ENCODE peak calls at places on chromosomes 13 and 19, in four cellular contexts. One of them, this sample, is unnamed.

GRCh38 chr13:111911754-111912452 is 155.0 kb upstream of the SOX1 start:
- DNase-seq in H9: peak
- DNase-seq in IMR-90: no peak
- DNase-seq in H1: peak
- DNase-seq in this sample: no peak

GRCh38 chr13:43797154-43797553 is 10.4 kb upstream of the ENOX1 start:
- DNase-seq in H9: no peak
- DNase-seq in IMR-90: no peak
- DNase-seq in H1: no peak
- DNase-seq in this sample: no peak

GRCh38 chr19:290539-291521 is at the start of gene PLPP2:
- DNase-seq in H9: peak
- DNase-seq in IMR-90: no peak
- DNase-seq in H1: peak
- DNase-seq in this sample: no peak

GRCh38 chr13:80342541-80343371 is 1.8 kb upstream of the SPRY2 start:
- DNase-seq in H9: peak
- DNase-seq in IMR-90: peak
- DNase-seq in H1: peak
- DNase-seq in this sample: peak

GRCh38 chr19:14442904-14443631 is 10.0 kb downstream of the PKN1 start:
- DNase-seq in H9: no peak
- DNase-seq in IMR-90: no peak
- DNase-seq in H1: no peak
- DNase-seq in this sample: no peak

GRCh38 chr19:506404-507285 is 652 bp upstream of the TPGS1 start:
- DNase-seq in H9: peak
- DNase-seq in IMR-90: peak
- DNase-seq in H1: peak
- DNase-seq in this sample: no peak

GRCh38 chr13:27919934-27920676 is at the start of gene PDX1:
- DNase-seq in H9: peak
- DNase-seq in IMR-90: no peak
- DNase-seq in H1: peak
- DNase-seq in this sample: peak

GRCh38 chr19:47991191-47991808 is 670 bp downstream of the BSPH1 start:
- DNase-seq in H9: no peak
- DNase-seq in IMR-90: no peak
- DNase-seq in H1: no peak
- DNase-seq in this sample: no peak

GRCh38 chr19:7507884-7508283 is 8.0 kb upstream of the ZNF358 start:
- DNase-seq in H9: peak
- DNase-seq in IMR-90: peak
- DNase-seq in H1: peak
- DNase-seq in this sample: no peak

GRCh38 chr13:60482012-60482411 is 85.0 kb downstream of the TDRD3 start:
- DNase-seq in H9: no peak
- DNase-seq in IMR-90: peak
- DNase-seq in H1: no peak
- DNase-seq in this sample: no peak

GRCh38 chr19:5997371-5997770 is 19.4 kb upstream of the RANBP3 start:
- DNase-seq in H9: peak
- DNase-seq in IMR-90: no peak
- DNase-seq in H1: peak
- DNase-seq in this sample: no peak

GRCh38 chr13:85993567-85993966 is 194.3 kb upstream of the SLITRK6 start:
- DNase-seq in H9: no peak
- DNase-seq in IMR-90: no peak
- DNase-seq in H1: no peak
- DNase-seq in this sample: no peak

GRCh38 chr13:89749888-89750287 is 1597.6 kb upstream of the MIR17HG start:
- DNase-seq in H9: no peak
- DNase-seq in IMR-90: no peak
- DNase-seq in H1: no peak
- DNase-seq in this sample: no peak

GRCh38 chr13:89751537-89751936 is 1596.0 kb upstream of the MIR17HG start:
- DNase-seq in H9: no peak
- DNase-seq in IMR-90: no peak
- DNase-seq in H1: no peak
- DNase-seq in this sample: no peak

GRCh38 chr13:89748716-89749115 is 1598.8 kb upstream of the MIR17HG start:
- DNase-seq in H9: no peak
- DNase-seq in IMR-90: no peak
- DNase-seq in H1: no peak
- DNase-seq in this sample: no peak

GRCh38 chr13:89750371-89750770 is 1597.1 kb upstream of the MIR17HG start:
- DNase-seq in H9: no peak
- DNase-seq in IMR-90: no peak
- DNase-seq in H1: no peak
- DNase-seq in this sample: no peak

DNA sequence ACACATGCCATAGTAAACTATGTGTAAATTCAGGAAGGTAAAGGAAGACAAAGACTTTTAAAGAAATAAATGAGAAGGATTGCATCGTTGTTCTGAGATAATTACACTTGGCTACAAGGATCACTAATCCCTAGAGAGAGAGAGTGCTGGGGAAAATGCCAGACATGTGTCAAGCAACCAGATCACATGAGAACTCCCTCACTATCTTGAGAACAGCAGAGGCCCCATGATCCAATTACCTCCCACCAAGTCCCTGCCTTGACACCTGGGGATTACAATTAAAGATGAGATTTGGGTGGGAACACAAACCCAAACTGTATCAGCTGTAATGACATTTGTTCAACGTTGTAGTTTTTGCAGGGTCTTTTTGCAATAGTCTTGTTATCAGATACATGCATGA is 1600.9 kb upstream of the MIR17HG start:
- DNase-seq in H9: no peak
- DNase-seq in IMR-90: no peak
- DNase-seq in H1: no peak
- DNase-seq in this sample: no peak
- H4K8ac ChIP-seq in H9: no peak
- H4K8ac ChIP-seq in IMR-90: no peak
- H4K8ac ChIP-seq in H1: no peak
- H4K8ac ChIP-seq in this sample: no peak

GRCh38 chr19:30047355-30047895 is 105.4 kb downstream of the URI1 start:
- DNase-seq in H9: no peak
- DNase-seq in IMR-90: no peak
- DNase-seq in H1: no peak
- DNase-seq in this sample: no peak
- H2AK5ac ChIP-seq in H9: no peak
- H2AK5ac ChIP-seq in IMR-90: no peak
- H2AK5ac ChIP-seq in H1: no peak
- H2AK5ac ChIP-seq in this sample: no peak

DNA sequence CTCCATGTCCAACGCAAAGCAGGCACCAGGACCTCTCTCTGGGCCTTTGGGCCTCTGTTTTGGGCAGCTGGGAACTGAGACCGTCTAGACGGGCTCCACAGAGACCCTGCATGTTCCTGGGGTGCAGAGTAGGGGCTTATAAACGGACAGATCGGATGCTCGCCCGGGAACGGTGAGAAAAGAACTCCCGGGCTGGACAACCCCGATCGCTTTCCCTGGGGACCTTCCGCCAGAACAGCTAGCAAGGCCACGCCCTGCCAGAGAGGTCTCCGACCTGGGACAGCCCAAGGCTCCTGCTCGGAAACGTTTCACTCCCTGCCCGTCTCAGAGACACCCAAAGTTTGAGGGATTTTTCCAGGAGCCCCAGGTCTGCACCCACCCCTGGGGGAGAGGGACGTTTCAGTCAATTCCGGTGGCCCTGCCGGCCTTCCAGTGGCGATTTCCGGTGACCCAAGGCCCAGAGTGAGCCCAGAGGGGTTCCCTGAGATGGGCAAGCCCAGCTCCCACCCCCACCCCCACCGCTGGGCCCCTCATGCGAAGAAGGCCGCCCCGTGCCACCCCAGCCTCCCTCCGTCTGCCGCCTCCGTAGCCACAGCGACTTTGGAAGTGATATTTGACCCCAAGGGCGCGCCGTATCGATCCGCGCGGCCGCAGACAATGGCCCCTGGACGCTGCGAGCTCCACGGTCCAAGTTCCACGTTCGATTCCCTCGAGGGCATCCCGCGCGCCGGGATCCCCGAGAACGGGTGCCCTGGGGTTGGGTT is 1.7 kb downstream of the NR2F6 start:
- DNase-seq in H9: peak
- DNase-seq in IMR-90: peak
- DNase-seq in H1: peak
- DNase-seq in this sample: no peak
- H3K14ac ChIP-seq in H9: peak
- H3K14ac ChIP-seq in IMR-90: peak
- H3K14ac ChIP-seq in H1: no peak
- H3K14ac ChIP-seq in this sample: peak

GRCh38 chr13:110330491-110331001 is 23.5 kb downstream of the COL4A2 start:
- DNase-seq in H9: no peak
- DNase-seq in IMR-90: peak
- DNase-seq in H1: no peak
- DNase-seq in this sample: no peak

GRCh38 chr13:110328509-110328908 is 21.4 kb downstream of the COL4A2 start:
- DNase-seq in H9: no peak
- DNase-seq in IMR-90: no peak
- DNase-seq in H1: no peak
- DNase-seq in this sample: no peak

GRCh38 chr13:110331362-110331761 is 24.3 kb downstream of the COL4A2 start:
- DNase-seq in H9: no peak
- DNase-seq in IMR-90: peak
- DNase-seq in H1: no peak
- DNase-seq in this sample: no peak

GRCh38 chr13:110329258-110329657 is 22.2 kb downstream of the COL4A2 start:
- DNase-seq in H9: no peak
- DNase-seq in IMR-90: no peak
- DNase-seq in H1: no peak
- DNase-seq in this sample: no peak

DNA sequence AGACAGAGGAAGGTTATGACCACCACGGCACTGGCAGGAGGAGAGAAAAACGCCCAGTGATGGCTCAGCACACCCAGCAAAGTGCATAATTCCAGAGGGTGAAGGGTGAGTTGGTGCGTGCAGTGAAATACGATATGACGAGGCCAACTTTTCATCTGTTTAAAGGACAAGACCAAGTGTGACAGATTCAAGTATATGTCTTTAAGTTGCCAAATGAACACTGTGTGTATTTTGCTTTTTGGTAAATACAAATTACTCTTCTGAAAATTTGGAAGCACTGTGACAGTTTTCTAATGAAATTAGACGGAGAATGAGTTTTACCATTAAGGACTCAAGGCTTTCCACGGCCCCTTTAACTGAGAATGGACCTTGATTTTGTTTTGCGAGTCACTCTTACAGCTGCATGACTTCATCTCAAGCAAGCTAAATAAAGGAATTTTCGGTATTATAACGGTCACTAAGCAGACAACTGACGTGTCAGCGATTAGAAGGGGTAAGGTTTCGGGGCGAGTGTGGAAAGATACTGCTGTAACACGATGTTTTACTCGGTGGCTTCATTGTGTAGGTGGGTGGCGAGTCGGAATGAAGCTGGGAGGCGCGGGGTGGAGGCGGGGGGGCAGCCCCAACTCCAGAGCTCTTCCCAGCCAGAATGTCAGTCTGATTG is 22.8 kb downstream of the COL4A2 start:
- DNase-seq in H9: no peak
- DNase-seq in IMR-90: peak
- DNase-seq in H1: no peak
- DNase-seq in this sample: no peak
- H4K8ac ChIP-seq in H9: no peak
- H4K8ac ChIP-seq in IMR-90: peak
- H4K8ac ChIP-seq in H1: no peak
- H4K8ac ChIP-seq in this sample: no peak

GRCh38 chr19:39200066-39200817 is 3.5 kb downstream of the NCCRP1 start:
- DNase-seq in H9: no peak
- DNase-seq in IMR-90: no peak
- DNase-seq in H1: no peak
- DNase-seq in this sample: no peak

GRCh38 chr19:39200818-39201145 is 3.3 kb downstream of the SYCN start:
- DNase-seq in H9: no peak
- DNase-seq in IMR-90: no peak
- DNase-seq in H1: no peak
- DNase-seq in this sample: no peak

GRCh38 chr19:39196860-39197562 is at the start of gene NCCRP1:
- DNase-seq in H9: peak
- DNase-seq in IMR-90: no peak
- DNase-seq in H1: peak
- DNase-seq in this sample: peak

GRCh38 chr19:39197808-39198207 is 1.0 kb downstream of the NCCRP1 start:
- DNase-seq in H9: no peak
- DNase-seq in IMR-90: no peak
- DNase-seq in H1: no peak
- DNase-seq in this sample: no peak

GRCh38 chr19:39199025-39199424 is 2.3 kb downstream of the NCCRP1 start:
- DNase-seq in H9: peak
- DNase-seq in IMR-90: peak
- DNase-seq in H1: no peak
- DNase-seq in this sample: no peak
- H2AK5ac ChIP-seq in H9: no peak
- H2AK5ac ChIP-seq in IMR-90: no peak
- H2AK5ac ChIP-seq in H1: no peak
- H2AK5ac ChIP-seq in this sample: no peak

This sample was measured in neuronal stem cell.